ENCODE peak calls at places on chromosomes 12 and 14, in ten cellular contexts. S, R, Q, Y, W, C, V, H, G and D are unnamed samples.

GRCh38 chr14:96053600-96054381 is 14.6 kb downstream of the C14orf132 start:
- DNase-seq in Q (peak), Y (no peak), W (peak), S (peak), V (peak), G (peak), C (peak), R (peak), H (peak), D (peak)

GRCh38 chr14:99604766-99605298 is 825 bp upstream of the CCDC85C start:
- DNase-seq in C (no peak), S (peak), Y (peak), H (peak), W (peak), V (peak), G (peak), R (no peak), Q (peak), D (no peak)

GRCh38 chr14:38592764-38593442 is 337.0 kb upstream of the CLEC14A start:
- DNase-seq in W (no peak), V (peak), H (no peak), Y (no peak), Q (no peak), R (no peak), S (no peak), G (no peak), C (no peak), D (no peak)

GRCh38 chr12:12072064-12072760 is 1.5 kb downstream of the BCL2L14 start:
- DNase-seq in V (no peak), Y (peak), G (peak), C (no peak), R (no peak), Q (no peak), W (no peak), S (peak), H (no peak), D (no peak)

GRCh38 chr14:87992349-87992719 is 648 bp downstream of the GALC start:
- DNase-seq in W (no peak), Q (peak), C (no peak), V (no peak), H (peak), Y (no peak), G (no peak), S (no peak), R (no peak), D (peak)

GRCh38 chr14:25001096-25001982 is 48.6 kb downstream of the STXBP6 start:
- DNase-seq in S (no peak), H (no peak), C (no peak), V (no peak), Y (no peak), G (no peak), Q (peak), R (no peak), W (no peak), D (no peak)

GRCh38 chr14:100645200-100645985 is 58.2 kb upstream of the BEGAIN start:
- DNase-seq in Y (peak), W (peak), V (peak), H (peak), Q (peak), G (peak), C (peak), R (no peak), S (peak), D (peak)

GRCh38 chr14:36294543-36294942 is 25.9 kb downstream of the MBIP start:
- DNase-seq in W (no peak), R (no peak), Q (no peak), C (no peak), S (no peak), V (no peak), H (no peak), G (no peak), Y (no peak), D (no peak)

GRCh38 chr12:23049180-23049579 is 424.2 kb downstream of the ETNK1 start:
- DNase-seq in G (no peak), C (no peak), S (no peak), V (no peak), Y (no peak), H (no peak), Q (peak), R (no peak), W (no peak), D (no peak)

GRCh38 chr12:101935769-101936741 is 58.7 kb downstream of the DRAM1 start:
- DNase-seq in H (no peak), Q (peak), C (peak), R (peak), W (peak), G (no peak), Y (no peak), V (peak), S (peak), D (peak)
- TF ChIP-seq CTCF in H (no peak), Q (no peak), C (no peak), R (no peak), W (no peak), G (no peak), Y (no peak), V (no peak), S (no peak), D (no peak)

GRCh38 chr12:18246057-18246456 is 15.3 kb upstream of the PIK3C2G start:
- DNase-seq in C (no peak), S (no peak), W (peak), R (no peak), G (no peak), Q (no peak), H (no peak), Y (no peak), V (no peak), D (no peak)
- TF ChIP-seq CTCF in C (no peak), S (no peak), W (peak), R (no peak), G (no peak), Q (no peak), H (no peak), Y (peak), V (no peak), D (no peak)

GRCh38 chr14:97179573-97179972 is 382.4 kb downstream of the VRK1 start:
- DNase-seq in V (no peak), H (no peak), C (no peak), G (no peak), Q (no peak), R (no peak), S (no peak), Y (no peak), W (peak), D (no peak)

GRCh38 chr14:97180304-97181200 is 383.4 kb downstream of the VRK1 start:
- DNase-seq in G (no peak), S (no peak), W (peak), R (no peak), Y (no peak), H (no peak), Q (no peak), V (no peak), C (no peak), D (no peak)

GRCh38 chr14:97178781-97179180 is 381.6 kb downstream of the VRK1 start:
- DNase-seq in Y (no peak), Q (no peak), R (no peak), S (no peak), H (no peak), G (no peak), C (no peak), W (peak), V (no peak), D (no peak)

GRCh38 chr14:97177635-97178034 is 380.5 kb downstream of the VRK1 start:
- DNase-seq in W (no peak), C (no peak), R (no peak), H (no peak), Y (no peak), V (no peak), G (no peak), Q (no peak), S (no peak), D (no peak)

GRCh38 chr14:97177016-97177415 is 379.8 kb downstream of the VRK1 start:
- DNase-seq in W (peak), C (no peak), H (no peak), Q (no peak), G (no peak), S (no peak), V (no peak), Y (no peak), R (no peak), D (no peak)
- TF ChIP-seq CTCF in W (peak), C (no peak), H (no peak), Q (no peak), G (no peak), S (no peak), V (no peak), Y (peak), R (no peak), D (no peak)

DNA sequence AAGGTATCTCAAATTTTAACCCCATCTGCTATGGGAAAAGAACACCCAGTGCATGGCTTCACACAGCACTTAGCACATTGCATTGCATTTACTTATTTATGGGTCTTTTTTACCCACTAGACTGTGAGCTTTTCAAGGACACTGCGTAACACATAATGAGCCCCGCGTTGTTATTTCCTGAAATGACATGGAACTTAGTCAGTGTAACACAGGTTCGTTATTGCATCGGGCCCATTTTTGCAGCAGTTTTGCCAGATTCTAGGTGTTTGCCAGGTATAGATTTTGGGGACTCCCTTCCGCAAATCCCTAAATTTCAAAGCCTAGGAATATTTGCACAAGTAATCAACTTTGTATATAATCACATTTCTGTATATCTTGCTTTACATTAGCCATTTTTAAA is 425.4 kb upstream of the FBXO33 start:
- DNase-seq in G (no peak), S (no peak), V (no peak), Y (no peak), Q (no peak), H (no peak), R (no peak), C (no peak), W (no peak), D (no peak)
- TF ChIP-seq CTCF in G (no peak), S (no peak), V (no peak), Y (no peak), Q (no peak), H (no peak), R (no peak), C (no peak), W (no peak), D (no peak)

GRCh38 chr12:130876758-130877157 is 4.9 kb downstream of the RAN start:
- DNase-seq in R (no peak), Y (no peak), G (no peak), C (no peak), S (no peak), W (no peak), Q (no peak), V (no peak), H (no peak), D (no peak)
- TF ChIP-seq CTCF in R (no peak), Y (peak), G (no peak), C (no peak), S (no peak), W (no peak), Q (no peak), V (no peak), H (no peak), D (no peak)

DNA sequence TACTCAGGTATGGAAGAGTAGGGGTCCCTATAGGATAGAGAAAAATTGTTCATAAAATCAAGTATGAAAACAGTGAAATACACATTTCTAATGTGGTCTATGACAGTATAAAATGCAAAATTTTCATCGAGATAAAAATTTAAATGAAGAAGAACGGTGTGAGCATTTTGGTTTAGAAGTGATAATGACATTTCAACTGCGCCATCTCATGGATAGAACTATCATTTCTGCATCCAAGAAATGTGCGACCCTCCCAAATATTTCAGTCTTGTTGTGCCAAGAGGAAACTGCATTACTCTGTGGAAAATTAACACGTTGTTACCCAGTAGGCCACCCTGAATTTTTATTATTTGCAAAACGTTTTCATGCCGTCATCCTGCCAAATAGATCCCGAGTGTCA is 108.8 kb downstream of the CRACR2A start:
- DNase-seq in W (no peak), H (no peak), S (no peak), C (no peak), G (no peak), Y (no peak), V (no peak), Q (no peak), R (no peak), D (no peak)
- TF ChIP-seq CTCF in W (peak), H (no peak), S (no peak), C (no peak), G (no peak), Y (no peak), V (no peak), Q (no peak), R (no peak), D (no peak)

GRCh38 chr12:30013051-30013450 is 229.3 kb upstream of the TMTC1 start:
- DNase-seq in Y (no peak), V (no peak), H (no peak), G (no peak), Q (no peak), W (no peak), C (no peak), R (no peak), S (no peak), D (no peak)
- TF ChIP-seq CTCF in Y (peak), V (no peak), H (no peak), G (no peak), Q (no peak), W (no peak), C (no peak), R (no peak), S (no peak), D (no peak)

GRCh38 chr14:56282179-56282578 is 164.0 kb downstream of the PELI2 start:
- DNase-seq in V (no peak), C (no peak), Q (no peak), R (no peak), S (no peak), G (no peak), H (no peak), Y (no peak), W (no peak), D (no peak)

GRCh38 chr14:56284641-56285040 is 166.4 kb downstream of the PELI2 start:
- DNase-seq in R (no peak), S (no peak), C (no peak), Q (peak), Y (no peak), V (no peak), H (no peak), G (no peak), W (no peak), D (no peak)

GRCh38 chr14:56278383-56278782 is 160.2 kb downstream of the PELI2 start:
- DNase-seq in W (no peak), S (no peak), H (no peak), Q (no peak), C (no peak), Y (no peak), V (no peak), R (no peak), G (no peak), D (no peak)

GRCh38 chr14:56280843-56281242 is 162.6 kb downstream of the PELI2 start:
- DNase-seq in V (no peak), W (peak), R (no peak), S (no peak), Y (no peak), Q (no peak), C (no peak), G (no peak), H (no peak), D (no peak)
- TF ChIP-seq CTCF in V (no peak), W (peak), R (no peak), S (no peak), Y (peak), Q (no peak), C (no peak), G (no peak), H (peak), D (no peak)

DNA sequence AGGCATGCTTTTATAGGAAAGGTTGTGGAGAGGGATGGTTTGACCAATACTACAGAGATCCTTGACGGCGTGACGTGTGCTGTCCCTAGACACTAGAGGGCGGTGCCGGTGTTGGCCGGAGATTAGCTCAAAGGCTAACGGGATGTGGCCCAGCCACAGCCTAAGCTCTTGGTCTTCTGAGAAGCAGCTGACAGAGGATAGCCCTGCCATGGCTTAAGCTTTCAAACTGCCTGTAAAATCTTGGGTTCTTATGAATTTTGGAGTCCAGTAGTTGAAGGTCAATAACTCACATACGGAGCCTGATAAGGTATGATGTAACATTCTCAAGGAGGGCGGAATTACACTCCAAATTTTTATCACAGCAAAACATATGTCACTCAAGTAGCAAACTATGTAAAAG is 515.7 kb upstream of the ATXN7L3B start:
- DNase-seq in H (peak), Q (no peak), C (no peak), V (no peak), G (peak), W (peak), Y (peak), S (peak), R (no peak), D (peak)
- TF ChIP-seq CTCF in H (peak), Q (peak), C (no peak), V (peak), G (peak), W (peak), Y (peak), S (no peak), R (no peak), D (peak)